ENCODE peak calls at places on chromosomes 7 and 10, in four cellular contexts. One of them, this sample, is unnamed.

GRCh38 chr7:111384065-111384891 is 178.0 kb downstream of the IMMP2L start:
- DNase-seq in WTC11: no peak
- DNase-seq in GM06990: no peak
- DNase-seq in brain microvascular endothelial cell: peak; percentile 11
- DNase-seq in this sample: peak; percentile 66

GRCh38 chr10:124425227-124425962 is 6.7 kb upstream of the OAT start:
- DNase-seq in WTC11: no peak
- DNase-seq in GM06990: no peak
- DNase-seq in brain microvascular endothelial cell: no peak
- DNase-seq in this sample: no peak

GRCh38 chr7:139828880-139829653 is at the start of gene TBXAS1:
- DNase-seq in WTC11: no peak
- DNase-seq in GM06990: peak; percentile 57
- DNase-seq in brain microvascular endothelial cell: no peak
- DNase-seq in this sample: no peak

GRCh38 chr7:28096713-28097112 is 83.9 kb downstream of the JAZF1 start:
- DNase-seq in WTC11: peak; percentile 33
- DNase-seq in GM06990: peak; percentile 3
- DNase-seq in brain microvascular endothelial cell: peak; percentile 63
- DNase-seq in this sample: peak; percentile 69

GRCh38 chr7:129773328-129773731 is 161.8 kb downstream of the NRF1 start:
- DNase-seq in WTC11: no peak
- DNase-seq in GM06990: no peak
- DNase-seq in brain microvascular endothelial cell: no peak
- DNase-seq in this sample: no peak

GRCh38 chr10:14617850-14618249 is 156.8 kb downstream of the FAM107B start:
- DNase-seq in WTC11: no peak
- DNase-seq in GM06990: no peak
- DNase-seq in brain microvascular endothelial cell: no peak
- DNase-seq in this sample: peak; percentile 79

GRCh38 chr7:158129037-158130022 is 458.3 kb downstream of the PTPRN2 start:
- DNase-seq in WTC11: no peak
- DNase-seq in GM06990: no peak
- DNase-seq in brain microvascular endothelial cell: no peak
- DNase-seq in this sample: no peak

GRCh38 chr7:142811154-142811737 is 40.5 kb downstream of the PRSS2 start:
- DNase-seq in WTC11: no peak
- DNase-seq in GM06990: peak; percentile 39
- DNase-seq in brain microvascular endothelial cell: peak; percentile 73
- DNase-seq in this sample: peak; percentile 58

GRCh38 chr7:26143298-26144044 is 8.5 kb upstream of the NFE2L3 start:
- DNase-seq in WTC11: no peak
- DNase-seq in GM06990: no peak
- DNase-seq in brain microvascular endothelial cell: no peak
- DNase-seq in this sample: peak; percentile 66

GRCh38 chr7:141369422-141369821 is 181.8 kb upstream of the AGK start:
- DNase-seq in WTC11: no peak
- DNase-seq in GM06990: no peak
- DNase-seq in brain microvascular endothelial cell: no peak
- DNase-seq in this sample: no peak

GRCh38 chr7:102456327-102456726 is 8.3 kb downstream of the ALKBH4 start:
- DNase-seq in WTC11: no peak
- DNase-seq in GM06990: no peak
- DNase-seq in brain microvascular endothelial cell: no peak
- DNase-seq in this sample: peak; percentile 32

GRCh38 chr7:100888529-100888987 is 957 bp downstream of the UFSP1 start:
- DNase-seq in WTC11: no peak
- DNase-seq in GM06990: no peak
- DNase-seq in brain microvascular endothelial cell: no peak
- DNase-seq in this sample: no peak

GRCh38 chr7:100890640-100891521 is 1.4 kb upstream of the UFSP1 start:
- DNase-seq in WTC11: peak; percentile 48
- DNase-seq in GM06990: no peak
- DNase-seq in brain microvascular endothelial cell: no peak
- DNase-seq in this sample: no peak

GRCh38 chr7:100888988-100889760 is at the start of gene UFSP1:
- DNase-seq in WTC11: no peak
- DNase-seq in GM06990: no peak
- DNase-seq in brain microvascular endothelial cell: no peak
- DNase-seq in this sample: no peak

GRCh38 chr7:100891555-100891954 is 2.0 kb upstream of the UFSP1 start:
- DNase-seq in WTC11: no peak
- DNase-seq in GM06990: no peak
- DNase-seq in brain microvascular endothelial cell: no peak
- DNase-seq in this sample: peak; percentile 52

GRCh38 chr7:100889761-100890639 is 485 bp upstream of the UFSP1 start:
- DNase-seq in WTC11: peak; percentile 92
- DNase-seq in GM06990: peak; percentile 92
- DNase-seq in brain microvascular endothelial cell: peak; percentile 75
- DNase-seq in this sample: peak; percentile 92
- TF ChIP-seq CTCF in WTC11: no peak
- TF ChIP-seq CTCF in GM06990: no peak
- TF ChIP-seq CTCF in brain microvascular endothelial cell: peak; percentile 2
- TF ChIP-seq CTCF in this sample: no peak

DNA sequence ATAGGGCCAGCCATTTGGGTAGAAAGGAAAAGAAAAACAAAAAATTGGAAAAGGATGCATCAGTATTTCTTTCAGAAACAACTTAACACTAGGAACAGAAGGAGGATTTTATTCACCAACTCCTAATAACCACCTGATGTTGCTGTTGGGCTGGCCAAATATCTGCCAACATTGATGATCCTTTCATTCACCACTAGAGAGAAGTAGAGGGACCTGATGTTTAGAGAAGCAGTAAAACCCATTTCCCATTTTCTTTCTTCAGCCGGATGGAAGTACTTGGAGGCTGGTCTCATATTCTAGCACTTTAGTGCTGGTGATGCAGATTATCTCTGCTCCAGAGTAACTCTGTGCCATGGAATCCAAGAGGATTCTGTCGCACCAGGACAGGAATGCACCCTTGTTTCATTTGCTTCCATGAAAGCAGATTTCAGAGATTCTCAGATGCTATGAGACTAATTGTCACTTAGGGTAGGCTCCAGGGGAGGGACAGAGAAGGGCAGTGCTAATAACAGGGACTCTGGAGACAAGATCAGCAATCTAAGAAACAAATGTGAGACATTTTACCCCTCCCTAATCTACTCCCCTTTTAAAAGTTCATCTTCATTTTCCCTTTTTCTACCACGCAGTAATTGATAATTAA is 3.1 kb downstream of the KLLN start:
- DNase-seq in WTC11: no peak
- DNase-seq in GM06990: no peak
- DNase-seq in brain microvascular endothelial cell: peak; percentile 70
- DNase-seq in this sample: peak; percentile 74
- TF ChIP-seq CTCF in WTC11: no peak
- TF ChIP-seq CTCF in GM06990: peak; percentile 64
- TF ChIP-seq CTCF in brain microvascular endothelial cell: peak; percentile 62
- TF ChIP-seq CTCF in this sample: peak; percentile 62

DNA sequence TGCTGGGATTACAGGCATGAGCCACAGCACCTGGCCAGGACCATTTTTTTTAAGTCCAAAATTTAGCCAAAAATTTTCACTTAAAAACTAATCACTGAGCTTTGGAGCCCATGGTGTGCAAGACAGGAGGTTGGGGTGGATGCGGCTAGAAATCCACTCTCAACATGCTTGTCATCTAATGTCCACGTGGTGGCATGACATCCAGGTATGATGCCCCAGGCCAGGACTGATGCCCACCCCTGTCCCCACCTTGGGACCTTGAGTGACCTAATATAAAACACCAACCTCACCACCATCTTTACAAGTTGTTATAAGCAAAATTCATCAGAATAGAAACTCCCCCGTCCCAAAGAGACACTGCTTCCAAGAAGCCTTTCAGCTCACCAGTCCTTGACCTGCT is 20.4 kb upstream of the IMPDH1 start:
- DNase-seq in WTC11: no peak
- DNase-seq in GM06990: no peak
- DNase-seq in brain microvascular endothelial cell: no peak
- DNase-seq in this sample: no peak
- TF ChIP-seq CTCF in WTC11: no peak
- TF ChIP-seq CTCF in GM06990: no peak
- TF ChIP-seq CTCF in brain microvascular endothelial cell: no peak
- TF ChIP-seq CTCF in this sample: no peak

DNA sequence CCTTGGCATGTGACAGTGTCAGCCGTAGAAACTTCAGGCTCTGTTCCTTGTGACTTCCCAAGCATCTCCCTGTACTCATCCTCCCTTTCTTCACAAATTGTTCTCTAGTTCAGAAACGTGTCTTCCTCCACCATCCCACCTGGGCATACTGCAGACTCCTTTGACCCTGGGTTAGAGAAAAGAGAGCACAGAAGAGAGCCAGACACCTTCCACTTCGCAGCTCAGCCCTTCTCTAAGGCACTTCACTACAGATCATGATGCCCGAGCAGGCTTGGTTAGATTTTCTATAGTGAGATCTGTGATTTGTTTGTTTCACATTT is 70.6 kb downstream of the XPNPEP1 start:
- DNase-seq in WTC11: no peak
- DNase-seq in GM06990: no peak
- DNase-seq in brain microvascular endothelial cell: no peak
- DNase-seq in this sample: no peak
- TF ChIP-seq CTCF in WTC11: no peak
- TF ChIP-seq CTCF in GM06990: no peak
- TF ChIP-seq CTCF in brain microvascular endothelial cell: no peak
- TF ChIP-seq CTCF in this sample: no peak

DNA sequence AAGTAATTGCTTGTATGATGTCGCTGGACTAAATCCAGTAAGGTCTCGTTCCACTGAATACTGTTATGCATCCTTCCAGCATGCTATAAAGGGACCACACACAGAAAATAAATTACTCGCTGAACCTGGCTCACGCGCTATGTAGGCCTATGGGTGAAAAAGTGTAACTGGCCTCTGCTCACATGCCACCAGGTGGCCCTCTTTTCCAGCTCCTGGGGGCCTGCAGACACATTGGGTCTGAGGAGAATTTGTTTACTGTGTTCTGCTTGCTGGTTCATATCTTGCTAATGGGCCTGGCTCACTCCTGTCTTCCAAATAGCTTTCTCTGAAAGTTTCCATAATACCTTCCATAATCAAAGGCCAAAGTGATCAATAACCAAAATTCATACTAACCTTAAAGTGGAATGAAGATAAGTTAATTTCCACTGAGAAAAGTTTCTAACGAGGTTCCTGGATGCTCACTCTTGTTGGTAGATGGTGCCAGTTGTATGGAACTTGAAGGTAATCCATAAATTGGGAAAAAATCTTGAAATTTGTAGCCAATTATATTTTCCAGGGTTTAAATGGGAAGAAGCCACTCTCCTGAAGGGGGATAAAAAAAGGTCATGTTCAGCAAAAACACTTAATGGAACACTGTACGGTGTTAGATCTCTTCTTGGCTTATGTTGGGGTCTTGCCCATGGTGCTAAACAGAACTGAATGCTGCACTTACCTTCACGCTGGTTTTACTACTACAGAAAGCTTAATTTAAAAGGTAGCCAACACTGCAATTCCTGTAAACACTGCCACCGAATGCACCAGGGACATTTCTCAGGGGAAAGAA is 27.0 kb upstream of the ZPBP start:
- DNase-seq in WTC11: peak; percentile 57
- DNase-seq in GM06990: no peak
- DNase-seq in brain microvascular endothelial cell: no peak
- DNase-seq in this sample: peak; percentile 20
- TF ChIP-seq CTCF in WTC11: peak; percentile 51
- TF ChIP-seq CTCF in GM06990: peak; percentile 75
- TF ChIP-seq CTCF in brain microvascular endothelial cell: no peak
- TF ChIP-seq CTCF in this sample: no peak

GRCh38 chr10:35501923-35502322 is 103.2 kb upstream of the GJD4 start:
- DNase-seq in WTC11: no peak
- DNase-seq in GM06990: no peak
- DNase-seq in brain microvascular endothelial cell: no peak
- DNase-seq in this sample: peak; percentile 16
- TF ChIP-seq CTCF in WTC11: no peak
- TF ChIP-seq CTCF in GM06990: peak; percentile 19
- TF ChIP-seq CTCF in brain microvascular endothelial cell: peak; percentile 41
- TF ChIP-seq CTCF in this sample: peak; percentile 27

GRCh38 chr7:79137942-79138341 is 315.5 kb downstream of the MAGI2 start:
- DNase-seq in WTC11: no peak
- DNase-seq in GM06990: no peak
- DNase-seq in brain microvascular endothelial cell: peak; percentile 64
- DNase-seq in this sample: peak; percentile 24
- TF ChIP-seq CTCF in WTC11: no peak
- TF ChIP-seq CTCF in GM06990: no peak
- TF ChIP-seq CTCF in brain microvascular endothelial cell: no peak
- TF ChIP-seq CTCF in this sample: no peak

DNA sequence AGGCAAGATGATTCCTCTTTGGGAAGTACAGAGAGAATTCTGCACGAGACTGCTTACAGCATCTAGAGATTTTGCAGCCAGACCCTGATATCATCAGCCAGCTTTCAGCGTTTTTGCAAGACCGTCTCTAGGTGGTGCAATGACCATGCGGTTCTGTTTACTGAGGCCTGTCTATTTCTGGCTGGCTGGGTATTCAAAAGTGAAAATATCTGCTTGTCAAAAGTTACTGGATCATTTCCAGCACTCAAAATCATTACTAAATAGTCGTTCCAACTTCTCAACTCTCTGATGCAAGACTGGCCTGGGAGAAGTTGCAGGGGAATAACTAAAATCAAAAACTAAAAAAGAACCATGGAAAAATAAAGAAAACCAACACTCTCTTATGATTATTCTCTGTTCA is 240.1 kb downstream of the ELMO1 start:
- DNase-seq in WTC11: peak; percentile 32
- DNase-seq in GM06990: peak; percentile 16
- DNase-seq in brain microvascular endothelial cell: peak; percentile 71
- DNase-seq in this sample: peak; percentile 87
- TF ChIP-seq CTCF in WTC11: no peak
- TF ChIP-seq CTCF in GM06990: peak; percentile 62
- TF ChIP-seq CTCF in brain microvascular endothelial cell: peak; percentile 26
- TF ChIP-seq CTCF in this sample: peak; percentile 49

GRCh38 chr10:51001587-51001986 is 72.7 kb upstream of the PRKG1 start:
- DNase-seq in WTC11: no peak
- DNase-seq in GM06990: no peak
- DNase-seq in brain microvascular endothelial cell: no peak
- DNase-seq in this sample: peak; percentile 32
- TF ChIP-seq CTCF in WTC11: peak; percentile 35
- TF ChIP-seq CTCF in GM06990: peak; percentile 48
- TF ChIP-seq CTCF in brain microvascular endothelial cell: peak; percentile 54
- TF ChIP-seq CTCF in this sample: peak; percentile 46